ENCODE peak calls at places on chromosomes 12 and 14, in six cellular contexts. M, Z, Q, X, R and G are unnamed samples. For H3K27me3, the result is how much of the 10 kb centered on the place peaks cover.

GRCh38 chr12:106801167-106801708 is 26.8 kb downstream of the RIC8B start:
- DNase-seq in M (no peak), Z (no peak), Q (no peak), X (no peak), R (no peak), G (no peak)

GRCh38 chr14:102034301-102034700 is 52.5 kb downstream of the HSP90AA1 start:
- DNase-seq in M (no peak), Z (no peak), Q (no peak), X (no peak), R (no peak), G (no peak)

GRCh38 chr12:94875525-94875924 is 128.0 kb downstream of the NDUFA12 start:
- DNase-seq in M (no peak), Z (no peak), Q (no peak), X (no peak), R (no peak), G (no peak)

GRCh38 chr12:116183741-116184141 is 93.8 kb downstream of the MED13L start:
- DNase-seq in M (peak), Z (peak), Q (no peak), X (no peak), R (no peak), G (no peak)

GRCh38 chr12:32102234-32102633 is 4.4 kb upstream of the BICD1 start:
- DNase-seq in M (peak), Z (peak), Q (no peak), X (no peak), R (no peak), G (no peak)

GRCh38 chr12:122029620-122030426 is 8.1 kb downstream of the BCL7A start:
- DNase-seq in M (no peak), Z (no peak), Q (no peak), X (no peak), R (peak), G (peak)

GRCh38 chr12:118866346-118866745 is 115.0 kb upstream of the SRRM4 start:
- DNase-seq in M (no peak), Z (no peak), Q (no peak), X (no peak), R (no peak), G (no peak)

GRCh38 chr14:77659822-77660221 is 43.4 kb upstream of the SPTLC2 start:
- DNase-seq in M (no peak), Z (no peak), Q (no peak), X (no peak), R (no peak), G (no peak)

GRCh38 chr12:22856120-22856699 is 231.2 kb downstream of the ETNK1 start:
- DNase-seq in M (peak), Z (peak), Q (peak), X (no peak), R (peak), G (no peak)

GRCh38 chr12:89070603-89071002 is 281.7 kb downstream of the DUSP6 start:
- DNase-seq in M (no peak), Z (no peak), Q (no peak), X (no peak), R (no peak), G (no peak)

GRCh38 chr14:82915381-82915780 is 1381.7 kb upstream of the SEL1L start:
- DNase-seq in M (no peak), Z (no peak), Q (no peak), X (no peak), R (no peak), G (no peak)

GRCh38 chr12:91373086-91373485 is 190.5 kb upstream of the DCN start:
- DNase-seq in M (no peak), Z (no peak), Q (no peak), X (no peak), R (no peak), G (no peak)

GRCh38 chr12:111430418-111431353 is 25.0 kb downstream of the SH2B3 start:
- DNase-seq in M (no peak), Z (no peak), Q (no peak), X (no peak), R (no peak), G (no peak)

GRCh38 chr14:94670692-94671285 is 58.6 kb downstream of the SERPINA3 start:
- DNase-seq in M (no peak), Z (no peak), Q (no peak), X (no peak), R (no peak), G (no peak)

GRCh38 chr12:130401703-130402102 is 64.0 kb downstream of the PIWIL1 start:
- DNase-seq in M (no peak), Z (no peak), Q (peak), X (no peak), R (no peak), G (no peak)

GRCh38 chr12:80445083-80445482 is 1.0 kb downstream of the PTPRQ start:
- DNase-seq in M (peak), Z (peak), Q (no peak), X (no peak), R (no peak), G (no peak)

GRCh38 chr12:53006810-53007742 is 820 bp downstream of the EIF4B start:
- DNase-seq in M (peak), Z (peak), Q (peak), X (peak), R (peak), G (peak)

GRCh38 chr14:95319312-95320075 is at the start of gene CLMN:
- DNase-seq in M (peak), Z (peak), Q (peak), X (no peak), R (peak), G (peak)

GRCh38 chr12:49942921-49943662 is 7.4 kb upstream of the AQP2 start:
- DNase-seq in M (no peak), Z (no peak), Q (no peak), X (no peak), R (no peak), G (no peak)

GRCh38 chr12:54416908-54417603 is 2.0 kb downstream of the ITGA5 start:
- DNase-seq in M (no peak), Z (peak), Q (no peak), X (no peak), R (peak), G (no peak)

DNA sequence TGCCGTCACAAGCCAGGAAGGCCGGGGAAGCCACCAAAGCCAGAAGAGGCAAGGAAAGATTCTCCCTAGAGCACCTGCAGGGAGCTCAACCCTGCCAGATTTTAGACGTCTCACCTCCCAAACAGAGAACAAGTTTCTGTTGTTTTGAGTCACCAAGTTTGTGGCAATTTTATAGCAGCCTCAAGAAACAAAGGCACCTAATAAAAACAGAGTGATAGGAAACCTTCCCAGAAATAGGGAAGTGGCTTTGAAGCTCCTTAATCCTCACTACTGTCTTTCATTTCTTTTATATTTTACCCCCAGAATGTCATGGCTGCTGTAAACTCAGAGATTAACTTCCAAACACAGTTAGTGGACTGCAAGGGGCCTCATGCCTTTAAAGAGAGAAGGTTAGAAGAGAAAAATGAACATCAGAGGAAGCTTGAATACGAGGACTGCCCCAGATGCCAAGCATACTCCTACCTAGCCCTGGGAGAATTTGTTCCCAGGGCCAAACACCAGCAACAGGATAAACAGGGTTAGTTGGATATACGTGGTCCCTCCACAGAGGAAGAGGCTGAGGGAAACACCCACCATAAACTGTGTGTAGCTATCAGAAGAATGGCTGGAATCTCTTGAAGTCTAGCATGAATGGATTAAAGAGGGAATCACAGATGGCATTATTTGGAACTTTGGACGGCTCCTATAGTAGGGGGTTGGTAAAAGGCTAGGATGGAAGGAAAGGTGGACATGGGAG is 148.3 kb downstream of the KCNA5 start:
- DNase-seq in M (no peak), Z (no peak), Q (no peak), X (no peak), R (no peak), G (no peak)
- H3K27ac ChIP-seq in M (no peak), Z (no peak), Q (no peak), X (no peak), R (no peak), G (no peak)

GRCh38 chr12:132229926-132230325 is 85.7 kb downstream of the NOC4L start:
- DNase-seq in M (no peak), Z (no peak), Q (no peak), X (no peak), R (no peak), G (no peak)

GRCh38 chr12:132228535-132229422 is 84.5 kb downstream of the NOC4L start:
- DNase-seq in M (no peak), Z (no peak), Q (no peak), X (no peak), R (no peak), G (no peak)

GRCh38 chr12:132230381-132230780 is 86.1 kb downstream of the NOC4L start:
- DNase-seq in M (no peak), Z (no peak), Q (no peak), X (no peak), R (no peak), G (no peak)

GRCh38 chr12:132227782-132228417 is 83.6 kb downstream of the NOC4L start:
- DNase-seq in M (no peak), Z (no peak), Q (no peak), X (no peak), R (no peak), G (no peak)

GRCh38 chr12:132229423-132229760 is 85.1 kb downstream of the NOC4L start:
- DNase-seq in M (no peak), Z (no peak), Q (no peak), X (no peak), R (no peak), G (no peak)
- H3K27me3 ChIP-seq in M (under half), Z (under half), Q (under half), X (under half), R (under half), G (half or more)

DNA sequence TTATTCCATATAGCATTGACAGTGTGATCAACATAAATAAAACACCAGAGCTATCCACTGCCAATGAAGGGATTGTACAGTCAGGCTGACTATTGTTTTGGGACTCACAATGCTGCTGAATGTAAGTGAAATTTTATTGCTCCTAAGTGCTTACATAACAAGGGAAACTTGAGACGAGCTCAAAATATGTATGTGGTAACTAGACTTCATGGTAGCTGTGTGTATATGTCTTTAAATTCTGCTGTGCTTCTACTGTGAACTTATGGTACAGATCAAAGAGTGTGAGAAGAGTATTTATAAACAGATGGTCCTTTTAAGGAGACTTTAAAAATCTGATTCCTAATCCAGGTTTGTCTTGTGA is 6.9 kb downstream of the FLRT2 start:
- DNase-seq in M (no peak), Z (peak), Q (no peak), X (no peak), R (no peak), G (no peak)
- H3K27ac ChIP-seq in M (no peak), Z (peak), Q (no peak), X (no peak), R (no peak), G (no peak)

GRCh38 chr14:20658246-20658645 is 16.8 kb upstream of the OR6S1 start:
- DNase-seq in M (no peak), Z (no peak), Q (no peak), X (no peak), R (no peak), G (no peak)

GRCh38 chr14:20661197-20661596 is 19.7 kb upstream of the OR6S1 start:
- DNase-seq in M (no peak), Z (no peak), Q (no peak), X (no peak), R (no peak), G (no peak)

GRCh38 chr14:20662968-20663731 is 21.2 kb upstream of the RNASE4 start:
- DNase-seq in M (peak), Z (peak), Q (peak), X (peak), R (peak), G (no peak)

GRCh38 chr14:20657216-20658211 is 16.0 kb upstream of the OR6S1 start:
- DNase-seq in M (no peak), Z (no peak), Q (no peak), X (peak), R (peak), G (no peak)

DNA sequence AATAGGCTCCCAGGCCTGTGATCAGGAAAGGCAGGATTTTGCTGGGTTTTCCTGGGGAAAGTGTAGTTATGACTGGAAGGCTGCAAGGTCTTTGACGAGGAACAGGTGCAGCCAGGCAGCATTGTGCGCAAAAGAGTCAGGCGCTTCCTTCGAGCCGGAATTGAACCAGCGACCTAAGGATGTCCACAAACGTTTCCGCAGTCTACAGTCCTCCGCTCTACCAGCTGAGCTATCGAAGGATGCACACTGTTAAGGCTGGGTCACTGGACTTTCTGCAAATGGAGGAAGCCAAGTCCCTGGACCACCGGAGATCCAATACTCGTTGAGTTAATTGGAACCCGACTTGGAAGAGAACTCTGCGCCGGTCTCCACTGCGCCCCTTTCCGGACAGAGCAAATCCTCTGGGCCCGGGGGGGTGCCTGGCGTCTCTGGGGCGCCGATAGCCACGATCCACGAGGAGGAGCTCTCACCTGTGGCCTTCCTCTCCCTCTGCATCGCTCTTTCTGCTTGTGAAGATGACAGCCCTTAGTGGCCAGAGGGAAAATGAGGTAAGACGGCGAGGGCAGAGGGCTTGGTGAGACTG is 18.4 kb upstream of the OR6S1 start:
- DNase-seq in M (no peak), Z (no peak), Q (no peak), X (no peak), R (no peak), G (no peak)
- H3K27me3 ChIP-seq in M (under half), Z (under half), Q (half or more), X (under half), R (under half), G (half or more)

GRCh38 chr12:588658-589057 is 74.6 kb downstream of the NINJ2 start:
- DNase-seq in M (no peak), Z (no peak), Q (no peak), X (no peak), R (no peak), G (no peak)

GRCh38 chr12:591167-591570 is 72.1 kb downstream of the NINJ2 start:
- DNase-seq in M (no peak), Z (no peak), Q (no peak), X (no peak), R (peak), G (peak)

GRCh38 chr12:587551-588322 is 75.5 kb downstream of the NINJ2 start:
- DNase-seq in M (no peak), Z (no peak), Q (no peak), X (no peak), R (peak), G (no peak)

GRCh38 chr12:591571-592505 is 71.4 kb downstream of the NINJ2 start:
- DNase-seq in M (no peak), Z (no peak), Q (no peak), X (no peak), R (peak), G (peak)

DNA sequence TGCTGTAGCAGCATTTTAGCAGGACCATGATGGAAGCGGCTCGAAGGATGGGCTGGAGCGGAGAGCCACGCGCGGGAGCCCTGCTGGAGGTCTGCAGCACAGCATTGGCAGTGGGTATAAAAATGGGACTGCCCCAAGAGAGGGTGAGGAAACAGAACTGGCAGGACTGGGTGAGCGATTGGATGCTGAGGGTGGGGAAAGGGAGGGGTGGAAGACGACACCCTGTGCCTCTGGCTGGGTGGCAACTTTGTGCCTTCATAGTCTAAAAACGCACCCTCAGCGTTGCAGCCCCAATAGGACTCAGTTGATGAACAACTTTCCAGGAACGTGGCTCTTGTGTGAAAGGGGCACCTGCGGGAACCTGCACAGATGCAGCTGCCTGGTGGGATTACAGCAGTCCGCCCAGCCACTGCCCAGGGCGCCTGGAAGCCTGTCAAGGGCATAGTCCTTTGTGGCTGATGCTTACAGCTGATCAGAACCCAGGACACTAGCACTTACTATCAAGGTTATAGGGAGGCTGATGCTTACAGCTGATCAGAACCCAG is 73.0 kb downstream of the NINJ2 start:
- DNase-seq in M (no peak), Z (no peak), Q (no peak), X (no peak), R (no peak), G (no peak)
- H3K27ac ChIP-seq in M (no peak), Z (no peak), Q (no peak), X (no peak), R (no peak), G (peak)